ENCODE peak calls at places on chromosomes 6 and 20, in four cellular contexts. D is T-helper 2 cell, J is HS-27A, S is left lobe of liver. G is an unnamed sample.

GRCh38 chr6:22350109-22350508 is 53.3 kb upstream of the PRL start:
- DNase-seq in D (no peak), J (no peak), S (no peak), G (no peak)

GRCh38 chr6:99192561-99192960 is 156.9 kb downstream of the FAXC start:
- DNase-seq in D (no peak), J (no peak), S (no peak), G (no peak)

GRCh38 chr6:3457710-3458605 is 1.1 kb upstream of the SLC22A23 start:
- DNase-seq in D (no peak), J (no peak), S (peak), G (peak)

GRCh38 chr20:20410678-20411077 is 42.8 kb downstream of the INSM1 start:
- DNase-seq in D (no peak), J (no peak), S (peak), G (no peak)

GRCh38 chr6:15504040-15504491 is 158.8 kb downstream of the DTNBP1 start:
- DNase-seq in D (no peak), J (no peak), S (no peak), G (no peak)

GRCh38 chr6:11363881-11364576 is 131.6 kb upstream of the NEDD9 start:
- DNase-seq in D (no peak), J (no peak), S (peak), G (no peak)

GRCh38 chr6:52616271-52616670 is 39.4 kb upstream of the TRAM2 start:
- DNase-seq in D (no peak), J (no peak), S (no peak), G (no peak)

GRCh38 chr6:89411269-89412070 is 603 bp downstream of the RRAGD start:
- DNase-seq in D (peak), J (no peak), S (peak), G (peak)

GRCh38 chr6:107237992-107238660 is 122.8 kb upstream of the BEND3 start:
- DNase-seq in D (no peak), J (no peak), S (no peak), G (no peak)

GRCh38 chr6:2103644-2104523 is 141.5 kb downstream of the GMDS start:
- DNase-seq in D (no peak), J (no peak), S (peak), G (no peak)

GRCh38 chr20:7586481-7586880 is 353.8 kb downstream of the HAO1 start:
- DNase-seq in D (no peak), J (no peak), S (no peak), G (no peak)

GRCh38 chr6:140909156-140909555 is 1223.6 kb upstream of the GJE1 start:
- DNase-seq in D (no peak), J (no peak), S (no peak), G (no peak)

GRCh38 chr20:54138427-54138826 is 35.4 kb downstream of the CYP24A1 start:
- DNase-seq in D (no peak), J (no peak), S (no peak), G (no peak)

GRCh38 chr6:4134841-4135664 is at the start of gene ECI2:
- DNase-seq in D (no peak), J (no peak), S (no peak), G (peak)

GRCh38 chr6:38095054-38095453 is 275.5 kb downstream of the ZFAND3 start:
- DNase-seq in D (no peak), J (peak), S (no peak), G (no peak)

GRCh38 chr6:113529191-113529590 is 328.0 kb upstream of the MARCKS start:
- DNase-seq in D (no peak), J (no peak), S (no peak), G (no peak)

GRCh38 chr20:54219751-54220426 is 12.0 kb downstream of the PFDN4 start:
- DNase-seq in D (no peak), J (no peak), S (no peak), G (no peak)

GRCh38 chr6:111377558-111378120 is 105.4 kb downstream of the REV3L start:
- DNase-seq in D (no peak), J (no peak), S (no peak), G (no peak)

GRCh38 chr20:7449269-7449668 is 491.0 kb downstream of the HAO1 start:
- DNase-seq in D (no peak), J (no peak), S (no peak), G (no peak)

GRCh38 chr20:6178537-6178936 is 55.7 kb upstream of the FERMT1 start:
- DNase-seq in D (no peak), J (no peak), S (no peak), G (no peak)

GRCh38 chr20:62887147-62887859 is 25.7 kb upstream of the TCFL5 start:
- DNase-seq in D (no peak), J (peak), S (no peak), G (no peak)

GRCh38 chr6:20630136-20630535 is 95.9 kb downstream of the CDKAL1 start:
- DNase-seq in D (no peak), J (no peak), S (no peak), G (no peak)

GRCh38 chr6:137264308-137265075 is 45.3 kb upstream of the IFNGR1 start:
- DNase-seq in D (no peak), J (no peak), S (no peak), G (no peak)

GRCh38 chr6:142822882-142823578 is 121.9 kb downstream of the HIVEP2 start:
- DNase-seq in D (no peak), J (no peak), S (no peak), G (no peak)

GRCh38 chr20:33415948-33416347 is 14.6 kb upstream of the CDK5RAP1 start:
- DNase-seq in D (no peak), J (no peak), S (no peak), G (no peak)

GRCh38 chr20:51678041-51678697 is 90.0 kb downstream of the ATP9A start:
- DNase-seq in D (no peak), J (no peak), S (no peak), G (no peak)

GRCh38 chr6:81713205-81713604 is 39.3 kb downstream of the TENT5A start:
- DNase-seq in D (no peak), J (no peak), S (no peak), G (no peak)

GRCh38 chr6:91634791-91635190 is 1047.9 kb upstream of the MAP3K7 start:
- DNase-seq in D (no peak), J (no peak), S (no peak), G (no peak)

GRCh38 chr20:4607287-4607713 is 114.4 kb upstream of the PRND start:
- DNase-seq in D (peak), J (no peak), S (no peak), G (peak)

GRCh38 chr6:16336056-16336810 is 97.8 kb downstream of the GMPR start:
- DNase-seq in D (no peak), J (no peak), S (no peak), G (no peak)